ENCODE peak calls at places on chromosomes 1 and 21, in nine cellular contexts. J, Y, E, T, Z, X, H, V and Q are unnamed samples.

GRCh38 chr1:197660389-197660788 is 114.9 kb downstream of the DENND1B start:
- DNase-seq in Y (no peak), V (no peak), H (no peak), Z (no peak), E (no peak), J (no peak), X (peak), T (peak), Q (peak)

GRCh38 chr1:2042830-2043773 is 7.1 kb upstream of the PRKCZ start:
- DNase-seq in X (no peak), J (no peak), T (no peak), Y (no peak), E (no peak), V (no peak), H (no peak), Z (no peak), Q (no peak)

GRCh38 chr1:168842916-168843315 is 113.9 kb upstream of the DPT start:
- DNase-seq in Z (no peak), T (no peak), J (no peak), H (no peak), X (no peak), Y (no peak), E (no peak), V (no peak), Q (no peak)

GRCh38 chr1:62508187-62508758 is 71.4 kb downstream of the USP1 start:
- DNase-seq in Y (no peak), H (no peak), J (peak), T (peak), Z (peak), E (peak), V (no peak), X (peak), Q (peak)

GRCh38 chr1:212412374-212412773 is 2.3 kb downstream of the PACC1 start:
- DNase-seq in E (no peak), X (no peak), V (no peak), T (no peak), Z (no peak), Y (no peak), H (no peak), J (no peak), Q (no peak)

GRCh38 chr21:36204980-36205379 is 48.4 kb downstream of the DOP1B start:
- DNase-seq in J (no peak), H (no peak), T (no peak), X (no peak), Z (no peak), E (no peak), V (no peak), Y (no peak), Q (no peak)

GRCh38 chr1:94562502-94563260 is 21.1 kb upstream of the F3 start:
- DNase-seq in V (no peak), Y (peak), E (peak), T (no peak), H (no peak), J (no peak), Z (no peak), X (no peak), Q (no peak)

GRCh38 chr1:34396042-34396441 is 219.3 kb downstream of the C1orf94 start:
- DNase-seq in J (no peak), T (no peak), E (no peak), Z (no peak), H (no peak), V (no peak), X (no peak), Y (no peak), Q (no peak)

GRCh38 chr21:39208624-39209333 is 25.5 kb upstream of the PSMG1 start:
- DNase-seq in T (no peak), X (no peak), Z (peak), J (peak), E (no peak), Y (no peak), H (no peak), V (no peak), Q (no peak)